ENCODE peak calls at places on chromosomes 5 and 9, in four cellular contexts. H, V, P and Z are unnamed samples.

GRCh38 chr5:145668714-145669113 is 166.4 kb downstream of the PRELID2 start:
- DNase-seq in V (no peak), P (no peak), H (no peak), Z (no peak)

GRCh38 chr9:90095682-90096081 is 490.9 kb downstream of the GADD45G start:
- DNase-seq in H (no peak), V (no peak), P (no peak), Z (no peak)

GRCh38 chr5:138339464-138339863 is 1.4 kb downstream of the FAM53C start:
- DNase-seq in P (no peak), H (no peak), V (no peak), Z (no peak)

GRCh38 chr9:116377179-116377790 is 223.7 kb downstream of the PAPPA start:
- DNase-seq in V (no peak), H (no peak), P (no peak), Z (no peak)

GRCh38 chr5:8864053-8864452 is 681.8 kb downstream of the SEMA5A start:
- DNase-seq in P (no peak), V (no peak), H (no peak), Z (peak; percentile 15)

GRCh38 chr5:89087128-89087527 is 204.1 kb upstream of the MEF2C start:
- DNase-seq in P (no peak), H (no peak), V (no peak), Z (peak; percentile 20)

GRCh38 chr9:12698986-12699385 is 5.8 kb downstream of the TYRP1 start:
- DNase-seq in P (no peak), V (no peak), H (no peak), Z (no peak)

GRCh38 chr9:95091574-95091970 is 225.9 kb downstream of the FANCC start:
- DNase-seq in V (no peak), H (no peak), P (no peak), Z (no peak)

GRCh38 chr5:132422720-132423442 is 53.4 kb downstream of the SLC22A5 start:
- DNase-seq in H (peak; percentile 51), P (no peak), V (peak; percentile 50), Z (peak; percentile 55)

GRCh38 chr5:83417884-83418283 is 53.7 kb upstream of the VCAN start:
- DNase-seq in H (no peak), P (no peak), V (no peak), Z (no peak)

GRCh38 chr9:135135171-135135926 is 47.9 kb downstream of the OLFM1 start:
- DNase-seq in P (no peak), V (no peak), H (no peak), Z (no peak)

GRCh38 chr5:15737036-15737821 is 237.2 kb downstream of the FBXL7 start:
- DNase-seq in H (no peak), P (no peak), V (no peak), Z (no peak)

GRCh38 chr9:99565203-99565602 is 256.5 kb upstream of the NR4A3 start:
- DNase-seq in H (no peak), P (no peak), V (no peak), Z (no peak)

GRCh38 chr5:55036477-55036876 is 12.4 kb downstream of the GZMK start:
- DNase-seq in H (no peak), V (no peak), P (no peak), Z (no peak)

GRCh38 chr5:56177134-56177533 is 56.0 kb downstream of the ANKRD55 start:
- DNase-seq in P (no peak), V (no peak), H (no peak), Z (no peak)

GRCh38 chr9:126050605-126050990 is 276.0 kb upstream of the MVB12B start:
- DNase-seq in V (no peak), H (no peak), P (no peak), Z (no peak)

GRCh38 chr5:177423671-177424070 is 2.8 kb upstream of the GRK6 start:
- DNase-seq in P (no peak), H (no peak), V (no peak), Z (no peak)

GRCh38 chr9:92618633-92619225 is 51.2 kb downstream of the IPPK start:
- DNase-seq in P (peak; percentile 67), H (no peak), V (peak; percentile 49), Z (no peak)

GRCh38 chr5:138927979-138928378 is 52.8 kb upstream of the LRRTM2 start:
- DNase-seq in V (peak; percentile 79), H (no peak), P (no peak), Z (no peak)

DNA sequence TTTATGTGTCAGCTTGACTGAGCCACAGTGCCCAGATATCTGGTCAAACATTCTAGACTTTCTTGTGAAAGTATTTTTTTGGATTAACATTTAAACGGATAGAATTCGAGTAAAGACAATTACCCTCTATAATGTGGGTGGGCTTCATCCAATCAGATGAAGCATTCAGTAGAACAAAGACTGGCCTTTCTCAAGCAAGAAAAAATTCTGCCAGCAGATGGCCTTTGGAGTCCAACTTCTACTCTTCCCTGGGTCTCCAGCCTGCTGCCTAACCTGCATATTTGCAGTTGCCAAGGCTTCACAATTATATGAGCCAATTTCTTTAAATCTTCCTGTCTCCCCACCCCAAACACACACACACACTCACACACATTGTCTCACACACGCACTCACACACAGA is 86.4 kb downstream of the MED10 start:
- DNase-seq in P (no peak), H (no peak), V (no peak), Z (no peak)
- TF ChIP-seq CTCF in P (peak; percentile 41), H (peak; percentile 3), V (no peak), Z (peak; percentile 26)

DNA sequence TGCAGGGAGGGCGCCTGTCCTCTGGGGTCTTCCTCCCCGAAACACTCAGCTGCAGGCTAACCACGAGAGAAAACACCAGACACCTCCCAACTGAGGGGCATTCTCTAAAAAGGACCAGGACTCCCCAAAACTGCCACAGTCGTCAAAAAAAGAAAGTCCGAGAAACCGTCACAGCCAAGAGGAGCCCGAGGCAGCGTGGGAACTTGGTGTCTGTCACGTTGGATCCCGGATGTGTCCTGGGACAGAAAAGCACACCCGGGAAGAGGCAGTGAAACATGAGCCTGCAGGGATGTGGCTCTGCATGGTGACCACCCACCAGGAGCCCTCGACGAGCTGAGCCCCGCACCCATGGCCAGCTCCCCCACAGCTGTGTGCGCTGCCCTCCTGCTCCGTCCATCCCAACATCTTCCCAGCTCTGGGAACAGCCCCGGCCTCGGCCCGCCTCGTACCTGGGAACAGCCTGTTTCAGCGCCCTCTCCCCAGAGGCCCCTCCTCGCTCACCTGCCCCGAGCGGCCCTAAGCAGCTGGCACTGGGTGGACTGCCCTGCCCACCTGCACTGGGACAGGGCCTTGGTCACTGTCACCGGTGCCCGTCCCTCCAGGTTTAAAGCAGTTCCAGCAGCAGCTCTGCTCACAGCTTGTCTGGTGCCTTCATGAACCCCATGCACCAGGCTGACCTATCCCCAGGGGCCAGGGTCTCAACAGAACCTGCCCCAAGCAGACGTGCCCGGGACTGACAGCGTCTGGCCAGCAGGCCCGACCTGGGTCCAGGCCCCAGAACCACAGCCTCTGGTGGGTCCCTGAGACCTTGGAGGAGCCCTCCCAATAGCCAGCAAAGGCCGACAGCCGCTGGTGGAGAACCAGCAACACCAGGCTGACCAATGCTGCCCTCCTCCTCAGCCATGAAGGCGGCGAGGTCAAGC is 10.9 kb downstream of the SLC12A7 start:
- DNase-seq in V (no peak), H (no peak), P (no peak), Z (no peak)
- TF ChIP-seq CTCF in V (no peak), H (no peak), P (no peak), Z (no peak)

GRCh38 chr5:167030500-167031120 is 1260.8 kb upstream of the WWC1 start:
- DNase-seq in P (no peak), H (peak; percentile 10), V (no peak), Z (peak; percentile 6)
- TF ChIP-seq CTCF in P (peak; percentile 55), H (no peak), V (no peak), Z (no peak)

GRCh38 chr5:150167163-150167798 is 703 bp downstream of the CDX1 start:
- DNase-seq in H (no peak), P (no peak), V (no peak), Z (no peak)

GRCh38 chr5:150168864-150169263 is 2.3 kb downstream of the CDX1 start:
- DNase-seq in H (no peak), V (no peak), P (no peak), Z (no peak)

GRCh38 chr5:150164640-150165039 is 1.9 kb upstream of the CDX1 start:
- DNase-seq in H (no peak), V (no peak), P (no peak), Z (no peak)

GRCh38 chr5:150166193-150167162 is at the start of gene CDX1:
- DNase-seq in P (no peak), V (no peak), H (no peak), Z (no peak)

DNA sequence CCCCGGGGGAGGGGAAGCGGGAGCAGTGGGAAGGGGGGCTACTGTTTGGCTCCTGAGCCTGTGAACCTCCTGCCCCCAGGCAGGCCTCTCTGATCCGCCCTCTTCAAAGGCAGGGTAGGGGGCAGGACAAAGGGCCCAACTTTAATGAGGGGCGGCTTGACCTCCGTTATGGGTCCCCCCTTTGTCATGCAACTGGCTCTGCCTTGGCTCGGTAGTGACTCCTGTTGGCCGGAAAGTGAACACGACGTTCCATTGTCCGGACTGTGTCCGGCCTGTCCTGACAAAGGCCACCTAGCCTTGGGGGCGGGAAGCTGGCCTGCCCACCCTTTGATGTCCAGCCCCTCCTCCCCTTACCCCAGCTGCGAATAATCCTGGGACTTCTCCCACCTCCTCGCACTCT is 1.3 kb downstream of the CDX1 start:
- DNase-seq in V (no peak), P (no peak), H (no peak), Z (no peak)
- TF ChIP-seq CTCF in V (no peak), P (peak; percentile 11), H (no peak), Z (no peak)

GRCh38 chr9:76883341-76883740 is 22.6 kb downstream of the PRUNE2 start:
- DNase-seq in V (no peak), H (no peak), P (no peak), Z (no peak)
- TF ChIP-seq CTCF in V (no peak), H (no peak), P (no peak), Z (no peak)

GRCh38 chr9:1051286-1052118 is 1.3 kb downstream of the DMRT2 start:
- DNase-seq in P (no peak), H (peak; percentile 53), V (no peak), Z (no peak)

GRCh38 chr9:1049641-1050040 is 516 bp upstream of the DMRT2 start:
- DNase-seq in P (no peak), H (no peak), V (no peak), Z (no peak)

GRCh38 chr9:1048853-1049252 is 1.3 kb upstream of the DMRT2 start:
- DNase-seq in V (no peak), H (no peak), P (no peak), Z (no peak)

GRCh38 chr9:1052119-1052907 is 2.2 kb downstream of the DMRT2 start:
- DNase-seq in H (peak; percentile 27), V (no peak), P (no peak), Z (no peak)

DNA sequence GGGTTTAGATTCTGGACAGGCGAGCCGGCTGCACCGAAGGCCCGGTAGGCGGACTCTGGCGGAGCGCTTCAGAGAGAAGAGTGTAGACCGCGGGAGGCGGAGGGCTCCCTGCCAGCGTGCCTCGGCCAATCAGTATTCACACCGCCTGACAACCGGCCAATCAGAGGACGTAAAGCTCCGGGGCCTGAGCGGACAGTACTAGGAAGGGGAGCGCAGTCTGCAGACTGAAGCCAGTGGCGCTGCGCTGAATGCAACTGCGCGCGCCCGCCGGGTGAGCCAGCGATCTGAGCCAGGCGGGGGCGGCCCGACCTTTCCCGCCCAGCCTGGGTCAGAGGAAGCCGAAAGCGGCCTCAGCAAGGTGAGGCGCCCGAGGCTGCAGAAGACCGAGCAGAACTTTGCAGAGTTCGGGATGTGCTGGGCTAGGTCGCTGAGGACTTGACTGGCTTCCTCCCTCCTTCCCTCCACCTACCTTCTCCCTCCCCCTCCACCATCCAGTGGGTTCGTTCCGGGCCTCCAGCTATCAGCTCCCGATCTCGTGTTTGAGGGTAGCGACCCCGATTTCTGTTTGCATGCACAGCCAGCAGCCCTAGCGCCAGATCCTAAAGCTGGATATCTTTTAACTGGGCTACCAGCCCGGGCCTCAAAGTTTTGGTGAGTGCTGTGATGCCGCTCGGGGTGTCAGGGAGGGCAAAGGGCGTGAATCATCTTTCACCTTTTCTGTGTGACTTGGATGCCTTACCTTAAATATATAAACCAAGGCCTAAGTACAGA is at the start of gene DMRT2:
- DNase-seq in P (no peak), H (peak; percentile 75), V (peak; percentile 59), Z (peak; percentile 64)
- TF ChIP-seq CTCF in P (no peak), H (no peak), V (no peak), Z (no peak)